ENCODE peak calls at places on chromosome 1, in seven cellular contexts. V, L, B, E, I, W and N are unnamed samples.

GRCh38 chr1:248820041-248820585 is 5.6 kb downstream of the SH3BP5L start:
- DNase-seq in V (no peak), L (no peak), B (no peak), E (no peak), I (no peak), W (no peak), N (no peak)

GRCh38 chr1:111880866-111881837 is 108.3 kb downstream of the KCND3 start:
- DNase-seq in V (no peak), L (no peak), B (no peak), E (no peak), I (no peak), W (no peak), N (no peak)

GRCh38 chr1:210624722-210625121 is 296.0 kb downstream of the HHAT start:
- DNase-seq in V (peak), L (no peak), B (no peak), E (no peak), I (no peak), W (no peak), N (no peak)

GRCh38 chr1:164977561-164977960 is 379.0 kb downstream of the LMX1A start:
- DNase-seq in V (no peak), L (no peak), B (no peak), E (no peak), I (no peak), W (no peak), N (no peak)

GRCh38 chr1:9435101-9435636 is 104.1 kb upstream of the SLC25A33 start:
- DNase-seq in V (no peak), L (no peak), B (peak), E (no peak), I (no peak), W (peak), N (no peak)

GRCh38 chr1:31625561-31626272 is 8.2 kb downstream of the HCRTR1 start:
- DNase-seq in V (no peak), L (no peak), B (peak), E (no peak), I (no peak), W (peak), N (peak)

GRCh38 chr1:232306269-232306911 is 323.5 kb downstream of the SIPA1L2 start:
- DNase-seq in V (no peak), L (peak), B (peak), E (no peak), I (no peak), W (no peak), N (no peak)

GRCh38 chr1:52771384-52771783 is 45.1 kb downstream of the ZYG11B start:
- DNase-seq in V (no peak), L (no peak), B (no peak), E (no peak), I (no peak), W (no peak), N (no peak)

GRCh38 chr1:185694081-185694480 is 40.1 kb upstream of the HMCN1 start:
- DNase-seq in V (no peak), L (no peak), B (no peak), E (peak), I (no peak), W (no peak), N (no peak)

GRCh38 chr1:221887091-221887746 is 145.3 kb upstream of the DUSP10 start:
- DNase-seq in V (peak), L (no peak), B (peak), E (no peak), I (peak), W (peak), N (peak)
- TF ChIP-seq CTCF in V (no peak), L (no peak), B (no peak), E (no peak), I (no peak), W (no peak), N (peak)

DNA sequence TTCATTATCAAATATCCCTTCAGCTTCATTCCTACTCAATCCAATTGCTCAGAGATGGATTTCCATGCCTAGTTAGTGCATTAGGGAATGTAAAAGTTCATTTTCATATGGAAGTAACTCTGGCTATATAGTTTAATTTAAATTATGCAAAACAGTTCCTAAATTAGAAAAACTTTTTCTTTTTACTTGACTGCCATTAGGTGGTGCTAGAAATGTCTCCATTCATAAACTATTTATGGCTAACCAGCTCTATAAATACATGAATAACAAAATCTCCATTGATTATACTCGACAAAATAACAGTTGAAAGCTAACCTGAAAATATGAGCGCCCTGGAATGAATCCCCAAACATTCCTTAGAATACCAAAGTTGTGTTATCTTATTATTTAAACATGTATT is 311.4 kb downstream of the USH2A start:
- DNase-seq in V (no peak), L (no peak), B (peak), E (no peak), I (no peak), W (no peak), N (no peak)
- TF ChIP-seq CTCF in V (no peak), L (no peak), B (peak), E (no peak), I (no peak), W (peak), N (peak)

GRCh38 chr1:38129473-38129872 is 82.9 kb upstream of the POU3F1 start:
- DNase-seq in V (no peak), L (peak), B (no peak), E (no peak), I (no peak), W (no peak), N (no peak)
- TF ChIP-seq CTCF in V (no peak), L (no peak), B (no peak), E (no peak), I (no peak), W (peak), N (no peak)

DNA sequence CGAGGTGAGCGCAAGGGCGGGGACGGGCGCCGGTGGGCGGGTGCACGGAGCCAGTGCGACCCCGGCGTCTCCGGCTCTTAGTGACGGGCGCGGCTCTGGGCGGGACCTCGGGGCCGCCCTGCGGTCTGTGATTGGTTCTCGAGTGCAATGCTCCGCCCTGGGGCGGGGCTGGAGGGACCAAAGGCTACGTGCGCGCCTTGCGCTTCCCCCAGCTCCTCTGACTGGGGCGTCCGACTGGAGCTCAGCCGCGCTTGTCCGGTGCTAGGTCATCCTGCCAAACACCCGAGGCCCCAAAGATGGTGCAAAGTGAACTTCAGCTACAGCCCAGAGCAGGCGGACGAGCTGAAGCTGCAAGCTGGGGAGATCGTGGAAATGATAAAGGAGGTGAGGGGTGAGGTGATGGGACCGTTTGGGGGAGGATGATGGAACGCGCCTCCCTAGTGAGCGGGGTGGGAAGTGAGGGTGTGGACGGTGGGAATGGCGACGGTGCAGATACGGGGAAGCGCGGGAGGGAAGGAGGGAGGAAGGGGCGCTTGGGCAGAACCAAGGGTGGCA is 811 bp downstream of the SH3D21 start:
- DNase-seq in V (peak), L (peak), B (peak), E (peak), I (peak), W (peak), N (peak)
- TF ChIP-seq CTCF in V (no peak), L (no peak), B (no peak), E (no peak), I (no peak), W (peak), N (no peak)

DNA sequence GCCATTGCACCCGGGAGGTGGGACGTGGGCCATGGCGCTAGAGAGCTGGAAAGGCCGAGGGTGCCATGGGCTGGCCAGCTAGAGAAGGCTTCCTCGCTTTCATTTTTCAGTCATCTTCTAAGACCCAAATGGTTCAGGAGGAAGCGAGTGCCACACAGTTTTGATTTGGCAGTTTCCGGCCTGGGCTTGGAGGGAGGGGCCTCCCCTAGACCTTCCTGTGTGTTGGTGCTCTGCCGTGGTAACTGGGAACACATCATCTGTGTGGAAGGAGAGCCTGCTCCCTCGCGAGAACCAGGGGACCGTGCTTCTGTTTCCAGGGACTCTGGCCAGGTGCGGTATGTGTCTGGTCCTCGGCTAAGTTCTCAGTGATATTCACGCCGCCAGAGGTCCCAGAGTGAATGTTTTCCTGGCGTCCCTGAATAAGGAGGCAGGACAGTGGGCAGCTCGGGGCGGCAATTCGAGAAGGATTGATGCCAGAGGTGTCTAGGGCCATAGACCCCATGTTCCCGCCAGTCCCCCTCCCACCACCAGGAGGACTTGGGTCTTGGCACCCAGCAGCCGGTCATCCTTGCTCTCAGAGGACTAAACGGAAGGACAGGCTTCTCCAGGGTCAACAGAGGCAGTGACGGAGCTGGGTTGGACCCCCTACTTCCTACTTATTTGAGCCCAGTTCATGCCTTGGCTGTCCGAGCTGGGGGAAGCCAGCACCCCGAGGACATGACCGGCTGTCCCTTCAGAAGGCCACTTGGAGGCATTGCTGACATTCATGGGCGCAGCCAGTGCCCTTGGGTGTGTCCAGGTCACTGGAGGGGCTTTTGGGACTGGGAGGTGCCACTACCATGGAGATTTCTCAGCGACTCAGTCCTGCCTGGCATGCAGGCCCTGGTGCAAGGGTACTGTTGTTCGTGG is 2.7 kb upstream of the NPHP4 start:
- DNase-seq in V (no peak), L (no peak), B (no peak), E (no peak), I (no peak), W (no peak), N (no peak)
- TF ChIP-seq CTCF in V (no peak), L (no peak), B (peak), E (no peak), I (no peak), W (no peak), N (no peak)

DNA sequence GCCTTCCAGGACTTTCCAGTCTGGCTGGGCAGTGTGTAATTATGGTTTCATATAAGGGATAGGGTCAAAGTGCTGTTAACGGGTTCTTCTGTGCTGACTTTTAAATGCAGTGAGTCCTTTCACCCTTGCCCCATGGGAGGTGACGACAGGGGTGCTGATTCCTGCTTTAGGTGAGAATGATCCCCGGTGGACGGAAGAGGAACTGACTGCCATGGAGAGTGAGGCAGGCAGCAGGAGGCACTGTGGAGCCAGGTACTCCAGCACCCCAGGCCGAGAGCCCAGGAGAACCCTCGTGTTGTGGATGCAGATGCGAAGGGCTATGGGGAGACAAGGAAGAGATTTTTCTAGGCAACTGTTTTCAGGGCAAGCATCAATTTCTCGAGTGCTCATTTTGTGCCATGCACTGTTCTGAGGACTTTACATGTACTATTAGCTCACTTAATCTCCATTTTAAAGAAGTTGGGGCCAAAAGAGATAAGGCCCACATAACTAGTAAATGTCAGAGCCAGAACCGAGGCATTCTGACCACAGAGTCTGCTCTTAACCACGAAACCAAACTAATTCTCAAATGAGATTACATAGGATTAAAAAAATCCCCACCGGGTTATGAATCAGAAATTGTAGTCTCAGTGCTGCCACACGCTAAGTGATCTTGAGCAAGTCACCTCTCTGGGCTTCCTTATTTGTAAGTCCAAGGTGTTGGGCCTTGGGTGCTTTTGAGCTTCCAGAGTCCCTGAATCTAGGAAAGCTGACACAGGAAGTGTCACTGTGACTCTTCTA is 28.2 kb downstream of the STPG1 start:
- DNase-seq in V (no peak), L (peak), B (peak), E (no peak), I (peak), W (peak), N (peak)
- TF ChIP-seq CTCF in V (no peak), L (peak), B (peak), E (peak), I (peak), W (peak), N (peak)

DNA sequence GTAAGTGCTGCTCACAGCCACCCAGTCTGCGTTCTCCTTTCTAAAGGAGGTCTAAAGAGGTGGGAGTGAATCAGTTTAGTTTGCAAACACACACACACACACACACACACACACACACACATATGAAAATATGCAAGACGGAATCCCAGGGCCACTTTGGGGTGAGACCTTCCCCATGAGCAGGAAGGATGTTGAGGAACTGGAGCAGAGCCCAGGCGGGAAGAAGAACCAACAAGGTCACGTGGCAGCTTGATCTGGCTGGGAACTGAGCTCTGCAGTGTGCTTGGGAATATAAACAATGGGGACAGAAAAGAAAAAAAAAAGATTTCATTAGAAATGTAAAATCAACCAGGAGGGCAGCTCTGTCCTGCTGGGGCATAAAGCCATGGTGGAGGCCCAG is 32.6 kb downstream of the OR2G3 start:
- DNase-seq in V (no peak), L (no peak), B (no peak), E (no peak), I (no peak), W (no peak), N (no peak)
- TF ChIP-seq CTCF in V (no peak), L (no peak), B (no peak), E (no peak), I (no peak), W (no peak), N (no peak)